ENCODE peak calls at places on chromosomes 2 and 18, in seven cellular contexts. P is ELR; E is left cardiac atrium; T is stimulated activated CD4-positive, alpha-beta T cell treated with anti-CD3 and anti-CD28 coated beads, TNF-alpha, amount 100 ng/mL, for 1 hour; D is substantia nigra; H is ecto neural progenitor cell; I is HFFc6. K is an unnamed sample.

GRCh38 chr2:176110975-176111663 is 4.0 kb downstream of the HOXD11 start:
- DNase-seq in H (peak; percentile 82), E (no peak), T (no peak), D (no peak), P (no peak), I (no peak), K (no peak)

GRCh38 chr2:28654981-28655322 is 96.7 kb upstream of the PPP1CB start:
- DNase-seq in I (no peak), D (no peak), P (no peak), E (no peak), T (no peak), H (no peak), K (no peak)

GRCh38 chr2:228875152-228875875 is 395.8 kb downstream of the PID1 start:
- DNase-seq in T (no peak), P (peak; percentile 60), D (no peak), E (no peak), H (no peak), I (peak; percentile 36), K (no peak)

GRCh38 chr2:226354434-226354833 is 445.2 kb downstream of the IRS1 start:
- DNase-seq in T (no peak), P (peak; percentile 12), E (no peak), H (no peak), I (peak; percentile 50), D (no peak), K (no peak)

GRCh38 chr2:161798027-161798426 is 173.8 kb downstream of the SLC4A10 start:
- DNase-seq in P (no peak), I (no peak), H (no peak), E (no peak), D (no peak), T (no peak), K (no peak)

GRCh38 chr2:120893874-120894584 is 158.4 kb downstream of the GLI2 start:
- DNase-seq in P (no peak), D (no peak), E (no peak), I (no peak), H (peak; percentile 83), T (no peak), K (no peak)

GRCh38 chr2:209380278-209380677 is 43.6 kb upstream of the MAP2 start:
- DNase-seq in T (no peak), I (no peak), D (no peak), H (no peak), P (no peak), E (no peak), K (no peak)

GRCh38 chr2:170500104-170500503 is 215.0 kb upstream of the SP5 start:
- DNase-seq in H (no peak), P (no peak), D (no peak), E (no peak), I (no peak), T (no peak), K (no peak)

GRCh38 chr2:100563407-100564247 is 834 bp downstream of the PDCL3 start:
- DNase-seq in D (no peak), T (no peak), P (peak; percentile 20), E (no peak), I (no peak), H (no peak), K (no peak)

GRCh38 chr2:218023636-218024035 is 20.8 kb upstream of the TNS1 start:
- DNase-seq in E (no peak), I (no peak), D (no peak), H (peak; percentile 28), T (no peak), P (no peak), K (no peak)

GRCh38 chr2:29562896-29563295 is 358.5 kb downstream of the ALK start:
- DNase-seq in D (no peak), P (no peak), T (no peak), H (no peak), E (no peak), I (no peak), K (no peak)

GRCh38 chr2:113157897-113158753 is 15.6 kb upstream of the PSD4 start:
- DNase-seq in H (peak; percentile 40), T (no peak), D (no peak), E (no peak), P (peak; percentile 85), I (peak; percentile 65), K (no peak)

GRCh38 chr18:74316257-74317180 is 880 bp downstream of the C18orf63 start:
- DNase-seq in I (peak; percentile 86), E (no peak), P (peak; percentile 69), H (no peak), T (no peak), D (no peak), K (no peak)

GRCh38 chr2:20430461-20431302 is 16.2 kb upstream of the RHOB start:
- DNase-seq in D (no peak), H (no peak), P (peak; percentile 54), T (no peak), E (no peak), I (no peak), K (no peak)

GRCh38 chr2:18401471-18401870 is 159.0 kb downstream of the RDH14 start:
- DNase-seq in E (no peak), H (no peak), T (no peak), P (no peak), I (no peak), D (no peak), K (no peak)

GRCh38 chr2:174611851-174612250 is 14.2 kb upstream of the WIPF1 start:
- DNase-seq in H (no peak), T (no peak), E (no peak), P (no peak), D (no peak), I (no peak), K (no peak)

GRCh38 chr18:51082571-51083264 is 52.7 kb downstream of the SMAD4 start:
- DNase-seq in P (no peak), I (no peak), T (no peak), E (no peak), H (no peak), D (no peak), K (no peak)

GRCh38 chr2:225466891-225467604 is 67.5 kb downstream of the NYAP2 start:
- DNase-seq in E (no peak), T (no peak), H (no peak), I (no peak), P (no peak), D (no peak), K (no peak)

GRCh38 chr2:225207026-225207425 is 164.8 kb upstream of the DOCK10 start:
- DNase-seq in H (no peak), P (no peak), D (no peak), I (no peak), E (no peak), T (no peak), K (no peak)

GRCh38 chr18:37543321-37543720 is 22.3 kb downstream of the CELF4 start:
- DNase-seq in D (no peak), T (no peak), E (no peak), P (no peak), H (no peak), I (no peak), K (no peak)

GRCh38 chr2:106552966-106553365 is 65.8 kb downstream of the CD8B2 start:
- DNase-seq in P (no peak), D (no peak), T (no peak), E (no peak), H (no peak), I (no peak), K (no peak)

GRCh38 chr2:98504386-98505109 is 59.9 kb downstream of the INPP4A start:
- DNase-seq in T (no peak), D (no peak), E (no peak), I (no peak), H (no peak), P (no peak), K (no peak)

GRCh38 chr2:54052825-54053718 is 62.3 kb upstream of the ACYP2 start:
- DNase-seq in D (no peak), T (no peak), E (no peak), I (peak; percentile 50), P (peak; percentile 54), H (no peak), K (no peak)

GRCh38 chr2:104790100-104790811 is 63.7 kb upstream of the POU3F3 start:
- DNase-seq in E (peak; percentile 41), H (peak; percentile 85), D (peak; percentile 7), I (no peak), P (no peak), T (no peak), K (no peak)

GRCh38 chr2:113896791-113897190 is 6.9 kb downstream of the ACTR3 start:
- DNase-seq in P (no peak), H (no peak), I (no peak), T (no peak), E (no peak), D (no peak), K (no peak)

GRCh38 chr2:11370377-11371098 is 26.1 kb upstream of the ROCK2 start:
- DNase-seq in H (no peak), E (no peak), T (no peak), P (peak; percentile 17), I (peak; percentile 30), D (no peak), K (no peak)

GRCh38 chr2:215760526-215760925 is 252.8 kb downstream of the MREG start:
- DNase-seq in H (no peak), I (no peak), T (no peak), P (no peak), D (no peak), E (no peak), K (no peak)

GRCh38 chr2:234851451-234851850 is 100.4 kb upstream of the SH3BP4 start:
- DNase-seq in H (no peak), P (no peak), I (no peak), D (no peak), T (no peak), E (no peak), K (no peak)

GRCh38 chr2:175432021-175432420 is 250.5 kb upstream of the ATP5MC3 start:
- DNase-seq in T (no peak), I (no peak), D (no peak), H (no peak), E (no peak), P (no peak), K (no peak)

GRCh38 chr2:17300141-17300540 is 218.1 kb downstream of the RAD51AP2 start:
- DNase-seq in E (no peak), D (no peak), P (peak; percentile 37), I (no peak), T (no peak), H (no peak), K (no peak)

GRCh38 chr18:2551425-2551824 is 19.9 kb downstream of the METTL4 start:
- DNase-seq in D (no peak), T (no peak), P (no peak), H (no peak), I (no peak), E (no peak), K (no peak)

GRCh38 chr2:38104598-38104997 is 28.6 kb upstream of the CYP1B1 start:
- DNase-seq in D (no peak), T (no peak), I (no peak), E (no peak), H (no peak), P (no peak), K (no peak)

GRCh38 chr2:116467243-116467642 is 1347.2 kb upstream of the DDX18 start:
- DNase-seq in T (no peak), I (no peak), D (no peak), H (no peak), E (no peak), P (no peak), K (no peak)

GRCh38 chr2:232365621-232366321 is 12.8 kb upstream of the ALPP start:
- DNase-seq in H (peak; percentile 72), I (peak; percentile 59), T (no peak), D (no peak), E (no peak), P (peak; percentile 64), K (no peak)

GRCh38 chr2:97658691-97659157 is 5.1 kb downstream of the ACTR1B start:
- DNase-seq in P (no peak), T (no peak), I (no peak), E (no peak), H (no peak), D (no peak), K (no peak)